ENCODE peak calls at places on chromosomes 6 and 20, in seven cellular contexts. U is effector memory CD8-positive, alpha-beta T cell; L is D721Med; F is HT-29; G is kidney tubule cell; H is HAP-1; I is heart left ventricle. C is an unnamed sample.

GRCh38 chr20:62670998-62671397 is 28.7 kb downstream of the SLCO4A1 start:
- DNase-seq in U (no peak), L (no peak), F (no peak), G (no peak), H (no peak), I (no peak), C (no peak)

GRCh38 chr20:47521059-47521808 is 19.5 kb downstream of the NCOA3 start:
- DNase-seq in U (no peak), L (no peak), F (no peak), G (peak), H (no peak), I (no peak), C (no peak)

GRCh38 chr6:17729223-17730077 is 22.7 kb upstream of the NUP153 start:
- DNase-seq in U (no peak), L (no peak), F (no peak), G (no peak), H (no peak), I (no peak), C (no peak)

GRCh38 chr6:122651604-122652003 is 41.4 kb downstream of the PKIB start:
- DNase-seq in U (no peak), L (no peak), F (no peak), G (no peak), H (no peak), I (no peak), C (no peak)

GRCh38 chr20:25037288-25038102 is 20.4 kb downstream of the ACSS1 start:
- DNase-seq in U (no peak), L (no peak), F (no peak), G (no peak), H (no peak), I (peak), C (no peak)

GRCh38 chr6:166758136-166758704 is 131.2 kb upstream of the RPS6KA2 start:
- DNase-seq in U (no peak), L (no peak), F (no peak), G (no peak), H (no peak), I (no peak), C (no peak)

GRCh38 chr6:122799916-122800701 is 11.1 kb downstream of the SMPDL3A start:
- DNase-seq in U (no peak), L (no peak), F (no peak), G (peak), H (no peak), I (no peak), C (no peak)

GRCh38 chr6:169800668-169801395 is 49.4 kb downstream of the ERMARD start:
- DNase-seq in U (no peak), L (no peak), F (no peak), G (peak), H (no peak), I (no peak), C (peak)

GRCh38 chr6:56482525-56482924 is 160.2 kb downstream of the DST start:
- DNase-seq in U (no peak), L (no peak), F (peak), G (peak), H (no peak), I (no peak), C (no peak)

GRCh38 chr6:168060521-168060931 is 18.5 kb downstream of the FRMD1 start:
- DNase-seq in U (no peak), L (no peak), F (peak), G (peak), H (no peak), I (peak), C (no peak)

GRCh38 chr20:17137692-17138091 is 89.1 kb upstream of the PCSK2 start:
- DNase-seq in U (no peak), L (no peak), F (no peak), G (no peak), H (no peak), I (no peak), C (no peak)

GRCh38 chr20:6698056-6698455 is 69.4 kb upstream of the BMP2 start:
- DNase-seq in U (no peak), L (no peak), F (peak), G (peak), H (no peak), I (no peak), C (no peak)

GRCh38 chr20:4813839-4814695 is 92.4 kb downstream of the PRND start:
- DNase-seq in U (peak), L (no peak), F (no peak), G (peak), H (no peak), I (no peak), C (peak)

GRCh38 chr6:109503327-109504224 is 20.6 kb upstream of the ZBTB24 start:
- DNase-seq in U (no peak), L (no peak), F (no peak), G (no peak), H (no peak), I (no peak), C (peak)

GRCh38 chr6:27865952-27866369 is 46.2 kb downstream of the OR2B2 start:
- DNase-seq in U (no peak), L (no peak), F (peak), G (no peak), H (no peak), I (no peak), C (no peak)

GRCh38 chr6:170027111-170028043 is 263.5 kb downstream of the DLL1 start:
- DNase-seq in U (no peak), L (no peak), F (no peak), G (peak), H (no peak), I (no peak), C (no peak)

GRCh38 chr20:50217207-50217949 is 26.7 kb downstream of the CEBPB start:
- DNase-seq in U (no peak), L (no peak), F (no peak), G (no peak), H (no peak), I (no peak), C (no peak)

GRCh38 chr6:116389357-116389756 is 18.6 kb downstream of the DSE start:
- DNase-seq in U (no peak), L (no peak), F (no peak), G (peak), H (no peak), I (no peak), C (no peak)

GRCh38 chr6:105985816-105986632 is 100.1 kb upstream of the PRDM1 start:
- DNase-seq in U (no peak), L (no peak), F (no peak), G (no peak), H (no peak), I (peak), C (peak)

GRCh38 chr20:23143986-23144695 is 58.0 kb upstream of the CD93 start:
- DNase-seq in U (no peak), L (no peak), F (no peak), G (no peak), H (no peak), I (peak), C (no peak)

GRCh38 chr20:42565106-42565990 is 624.4 kb downstream of the PTPRT start:
- DNase-seq in U (no peak), L (no peak), F (no peak), G (no peak), H (no peak), I (no peak), C (no peak)

GRCh38 chr6:101851911-101852310 is 458.4 kb downstream of the GRIK2 start:
- DNase-seq in U (no peak), L (no peak), F (no peak), G (no peak), H (no peak), I (no peak), C (no peak)

GRCh38 chr6:143236151-143236788 is 175.6 kb downstream of the AIG1 start:
- DNase-seq in U (no peak), L (no peak), F (no peak), G (no peak), H (no peak), I (peak), C (no peak)

GRCh38 chr20:8272758-8273157 is 140.7 kb downstream of the PLCB1 start:
- DNase-seq in U (no peak), L (no peak), F (peak), G (no peak), H (no peak), I (no peak), C (peak)

GRCh38 chr6:170022291-170022722 is 268.6 kb downstream of the DLL1 start:
- DNase-seq in U (no peak), L (no peak), F (no peak), G (no peak), H (no peak), I (no peak), C (no peak)

GRCh38 chr20:17559338-17559737 is 10.5 kb upstream of the DSTN start:
- DNase-seq in U (no peak), L (no peak), F (no peak), G (no peak), H (no peak), I (no peak), C (no peak)

GRCh38 chr6:116419069-116419468 is 42.1 kb upstream of the CALHM6 start:
- DNase-seq in U (no peak), L (no peak), F (no peak), G (peak), H (no peak), I (no peak), C (no peak)

GRCh38 chr6:6915813-6916547 is 191.8 kb upstream of the RREB1 start:
- DNase-seq in U (no peak), L (no peak), F (no peak), G (peak), H (no peak), I (no peak), C (peak)

GRCh38 chr20:43812216-43812615 is 85.4 kb upstream of the GTSF1L start:
- DNase-seq in U (no peak), L (no peak), F (no peak), G (no peak), H (no peak), I (no peak), C (no peak)

GRCh38 chr20:49562341-49563014 is 5.5 kb downstream of the PTGIS start:
- DNase-seq in U (no peak), L (no peak), F (no peak), G (peak), H (no peak), I (peak), C (no peak)

GRCh38 chr6:7542878-7543394 is 1.5 kb downstream of the DSP start:
- DNase-seq in U (no peak), L (no peak), F (peak), G (peak), H (peak), I (peak), C (no peak)

GRCh38 chr6:4253604-4254211 is 118.3 kb upstream of the ECI2 start:
- DNase-seq in U (no peak), L (no peak), F (peak), G (peak), H (no peak), I (no peak), C (no peak)

GRCh38 chr6:37822851-37823682 is 3.5 kb downstream of the ZFAND3 start:
- DNase-seq in U (no peak), L (no peak), F (peak), G (peak), H (peak), I (no peak), C (peak)

GRCh38 chr20:891121-892080 is 24.7 kb downstream of the ANGPT4 start:
- DNase-seq in U (no peak), L (no peak), F (no peak), G (peak), H (no peak), I (peak), C (peak)

GRCh38 chr6:119132211-119133004 is 53.9 kb upstream of the FAM184A start:
- DNase-seq in U (no peak), L (no peak), F (no peak), G (no peak), H (peak), I (no peak), C (peak)

GRCh38 chr6:150628908-150629307 is 29.2 kb downstream of the PLEKHG1 start:
- DNase-seq in U (no peak), L (no peak), F (no peak), G (no peak), H (no peak), I (no peak), C (no peak)

GRCh38 chr6:167090171-167090570 is 32.7 kb upstream of the CCR6 start:
- DNase-seq in U (no peak), L (no peak), F (no peak), G (no peak), H (no peak), I (no peak), C (peak)